ENCODE peak calls at places on chromosomes 1 and 21, in ten cellular contexts. H is effector memory CD4-positive, alpha-beta T cell; R is A549; I is HL-60; V is dorsolateral prefrontal cortex; L is brain microvascular endothelial cell; A is MG63; J is neural progenitor cell; O is lower leg skin; G is NB4. D is an unnamed sample.

GRCh38 chr1:94951056-94951455 is 24.1 kb upstream of the CNN3 start:
- DNase-seq in H (no peak), R (no peak), I (no peak), V (no peak), L (no peak), A (no peak), J (no peak), O (no peak), G (no peak), D (no peak)

GRCh38 chr1:89615676-89616598 is 17.0 kb upstream of the LRRC8C start:
- DNase-seq in H (no peak), R (peak; percentile 34), I (peak; percentile 46), V (no peak), L (no peak), A (no peak), J (no peak), O (peak; percentile 53), G (peak; percentile 52), D (no peak)

GRCh38 chr1:240169188-240169587 is 77.5 kb downstream of the FMN2 start:
- DNase-seq in H (no peak), R (peak; percentile 41), I (no peak), V (no peak), L (peak; percentile 22), A (no peak), J (peak; percentile 13), O (no peak), G (peak; percentile 18), D (peak; percentile 3)

GRCh38 chr21:41683815-41684214 is 83.0 kb downstream of the RIPK4 start:
- DNase-seq in H (no peak), R (no peak), I (no peak), V (no peak), L (no peak), A (no peak), J (no peak), O (no peak), G (no peak), D (no peak)

GRCh38 chr1:51924455-51924854 is 45.9 kb upstream of the NRDC start:
- DNase-seq in H (no peak), R (no peak), I (no peak), V (no peak), L (peak; percentile 56), A (peak; percentile 10), J (no peak), O (no peak), G (peak; percentile 13), D (no peak)

GRCh38 chr1:228058981-228059535 is 23.4 kb upstream of the ARF1 start:
- DNase-seq in H (peak; percentile 61), R (no peak), I (no peak), V (peak; percentile 26), L (no peak), A (no peak), J (no peak), O (no peak), G (no peak), D (no peak)

GRCh38 chr1:198391666-198392065 is 148.8 kb downstream of the ATP6V1G3 start:
- DNase-seq in H (no peak), R (no peak), I (no peak), V (no peak), L (no peak), A (no peak), J (no peak), O (no peak), G (no peak), D (no peak)

GRCh38 chr1:230186874-230187273 is 119.8 kb downstream of the GALNT2 start:
- DNase-seq in H (no peak), R (no peak), I (peak; percentile 74), V (no peak), L (no peak), A (no peak), J (no peak), O (peak; percentile 33), G (no peak), D (peak; percentile 97)

GRCh38 chr1:22641906-22642636 is 1.4 kb upstream of the C1QC start:
- DNase-seq in H (peak; percentile 40), R (peak; percentile 19), I (peak; percentile 48), V (peak; percentile 87), L (peak; percentile 32), A (peak; percentile 69), J (peak; percentile 88), O (peak; percentile 78), G (peak; percentile 62), D (no peak)

GRCh38 chr1:222096476-222096772 is 354.5 kb upstream of the DUSP10 start:
- DNase-seq in H (no peak), R (no peak), I (no peak), V (no peak), L (no peak), A (no peak), J (no peak), O (no peak), G (no peak), D (no peak)

GRCh38 chr1:111735321-111735720 is 3.9 kb downstream of the INKA2 start:
- DNase-seq in H (no peak), R (no peak), I (no peak), V (no peak), L (no peak), A (no peak), J (no peak), O (no peak), G (no peak), D (no peak)

GRCh38 chr1:33435096-33435820 is 4.4 kb upstream of the PHC2 start:
- DNase-seq in H (no peak), R (no peak), I (no peak), V (no peak), L (peak; percentile 80), A (peak; percentile 66), J (no peak), O (no peak), G (peak; percentile 90), D (no peak)

GRCh38 chr1:207910678-207911354 is at the start of gene CD34:
- DNase-seq in H (no peak), R (no peak), I (no peak), V (no peak), L (no peak), A (peak; percentile 51), J (peak; percentile 71), O (peak; percentile 56), G (no peak), D (no peak)

GRCh38 chr1:215567491-215568286 is 585 bp downstream of the KCTD3 start:
- DNase-seq in H (no peak), R (peak; percentile 77), I (peak; percentile 31), V (peak; percentile 70), L (peak; percentile 31), A (peak; percentile 65), J (peak; percentile 73), O (no peak), G (peak; percentile 67), D (peak; percentile 25)

GRCh38 chr1:85259866-85260345 is 444 bp upstream of the C1orf52 start:
- DNase-seq in H (no peak), R (no peak), I (no peak), V (no peak), L (peak; percentile 29), A (peak; percentile 76), J (no peak), O (no peak), G (no peak), D (no peak)
- H3K4me3 ChIP-seq in H (peak overlapping the region; percentile 97), R (peak overlapping the region; percentile 98), I (peak overlapping the region; percentile 84), V (peak overlapping the region; percentile 99), L (peak overlapping the region; percentile 93), A (peak overlapping the region; percentile 67), J (peak overlapping the region; percentile 92), O (no peak overlapping the region), G (no peak overlapping the region), D (peak overlapping the region; percentile 25)

DNA sequence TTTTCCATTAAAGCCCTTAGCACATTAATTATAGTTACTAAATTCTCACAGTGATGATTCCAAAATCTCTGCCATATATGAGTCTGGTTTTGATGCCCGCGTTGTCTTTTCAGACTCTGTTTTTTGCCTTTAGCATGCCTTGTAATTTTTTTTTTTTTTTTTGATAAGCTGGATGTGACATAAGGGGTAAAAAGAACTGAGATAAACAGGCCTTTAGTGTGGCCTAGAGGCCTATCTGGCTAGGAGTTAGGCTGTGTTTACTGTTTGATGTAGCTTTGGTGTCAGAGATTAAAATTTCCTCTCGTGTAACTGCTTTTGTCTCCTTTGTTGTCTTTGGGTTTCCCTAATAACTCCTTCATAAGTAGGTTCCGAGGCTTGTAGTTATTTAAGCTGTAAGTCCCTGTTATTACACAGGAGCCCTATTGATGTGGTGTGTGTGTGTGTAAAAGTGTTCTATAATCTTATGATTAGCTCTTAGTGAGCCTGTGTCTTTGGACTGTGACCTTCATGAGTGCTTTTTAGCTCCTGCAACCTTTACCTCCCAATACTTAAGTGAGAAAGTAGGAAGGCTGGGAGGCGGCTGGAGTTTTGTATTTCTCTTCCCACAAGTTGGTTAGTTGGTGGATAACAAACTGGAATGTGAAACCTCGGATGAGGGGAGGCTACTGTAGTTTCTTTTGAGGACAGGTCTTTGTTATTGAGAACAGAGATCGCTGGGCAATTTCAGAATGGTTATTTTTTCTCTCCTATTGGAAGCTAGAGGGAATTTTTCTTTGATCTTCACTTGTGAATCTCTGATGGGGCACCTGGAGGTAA is 19.3 kb downstream of the HS2ST1 start:
- DNase-seq in H (no peak), R (no peak), I (no peak), V (no peak), L (no peak), A (no peak), J (no peak), O (no peak), G (no peak), D (peak; percentile 65)
- H3K4me3 ChIP-seq in H (no peak overlapping the region), R (no peak overlapping the region), I (no peak overlapping the region), V (no peak overlapping the region), L (no peak overlapping the region), A (no peak overlapping the region), J (no peak overlapping the region), O (no peak overlapping the region), G (no peak overlapping the region), D (no peak overlapping the region)

DNA sequence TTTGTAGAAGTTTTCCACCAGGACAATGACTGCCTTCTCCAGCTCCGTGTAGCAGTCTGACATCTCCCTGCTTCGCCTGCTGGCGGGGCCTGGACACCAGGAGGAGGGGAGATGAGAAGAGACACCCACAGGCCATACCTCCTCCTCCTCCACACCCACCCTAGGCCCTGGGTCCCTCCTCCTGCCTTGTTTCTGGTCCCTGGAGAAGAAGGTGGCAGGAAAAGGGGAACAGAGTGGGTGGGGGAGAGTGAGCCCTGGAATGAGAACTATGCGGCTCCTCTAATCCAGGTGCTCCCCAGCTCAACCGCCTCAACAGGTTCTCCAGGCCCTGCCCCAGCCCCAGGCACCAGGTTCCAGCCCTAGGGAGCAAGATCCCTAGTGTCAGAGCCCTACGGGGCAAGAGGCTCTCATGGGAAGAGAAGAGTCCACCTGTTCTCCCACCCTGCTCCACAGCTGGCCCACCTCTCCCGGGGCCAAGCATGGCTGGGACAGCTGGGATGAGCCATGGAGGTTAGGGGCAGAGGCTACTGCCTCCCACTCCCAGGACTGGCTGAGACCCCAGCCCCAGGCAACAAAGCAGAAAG is 4.8 kb downstream of the S100A16 start:
- DNase-seq in H (no peak), R (peak; percentile 25), I (no peak), V (no peak), L (peak; percentile 7), A (no peak), J (no peak), O (no peak), G (peak; percentile 34), D (no peak)
- H3K4me3 ChIP-seq in H (no peak overlapping the region), R (peak overlapping the region; percentile 45), I (no peak overlapping the region), V (peak overlapping the region; percentile 60), L (peak overlapping the region; percentile 56), A (peak overlapping the region; percentile 34), J (no peak overlapping the region), O (no peak overlapping the region), G (no peak overlapping the region), D (no peak overlapping the region)

DNA sequence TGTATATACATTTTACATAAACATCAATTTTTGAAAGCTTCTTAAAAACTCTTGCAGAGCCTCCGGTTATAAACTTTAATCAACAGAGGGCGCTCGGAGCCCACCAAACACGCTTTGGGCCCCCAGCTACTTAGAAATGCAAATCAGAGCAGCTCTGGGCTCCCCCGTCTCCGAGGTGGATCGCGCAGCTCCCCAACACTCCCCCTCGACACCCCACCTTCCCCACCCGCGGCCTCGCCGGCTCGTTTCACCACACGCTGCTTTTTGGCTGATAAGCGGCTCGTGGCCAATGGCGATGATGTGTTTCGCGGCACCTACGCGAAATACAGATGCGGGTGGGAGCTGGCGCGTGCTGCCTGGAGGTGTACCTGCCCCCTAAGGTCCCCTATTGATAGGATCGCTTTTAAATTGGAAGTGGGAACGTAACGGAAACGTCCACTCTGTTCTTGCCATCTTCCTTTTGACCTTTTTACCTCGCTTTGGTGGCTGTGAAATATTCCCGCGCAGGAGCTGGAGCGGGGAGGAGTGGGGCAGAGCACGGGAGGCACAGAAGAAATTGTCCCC is 1.6 kb upstream of the KIF26B start:
- DNase-seq in H (peak; percentile 23), R (peak; percentile 77), I (peak; percentile 68), V (peak; percentile 68), L (peak; percentile 73), A (peak; percentile 38), J (peak; percentile 88), O (peak; percentile 45), G (peak; percentile 84), D (peak; percentile 69)
- H3K4me3 ChIP-seq in H (peak overlapping the region; percentile 59), R (peak overlapping the region; percentile 64), I (peak overlapping the region; percentile 60), V (peak overlapping the region; percentile 75), L (peak overlapping the region; percentile 78), A (peak overlapping the region; percentile 49), J (peak overlapping the region; percentile 74), O (no peak overlapping the region), G (no peak overlapping the region), D (peak overlapping the region; percentile 31)

D was measured in Jurkat, Clone E6-1.